ENCODE peak calls at places on chromosomes 11 and 22, in seven cellular contexts. Z is Peyer's patch, N is psoas muscle, H is uterus, Y is pancreas, V is lower lobe of right lung, S is choroid plexus epithelial cell. D is an unnamed sample.

GRCh38 chr11:19080579-19080993 is 20.1 kb upstream of the MRGPRX2 start:
- DNase-seq in Y (peak), Z (no peak), N (no peak), V (peak), S (peak), H (no peak), D (no peak)

GRCh38 chr22:49692499-49693225 is 135.0 kb downstream of the BRD1 start:
- DNase-seq in N (no peak), H (no peak), Z (no peak), Y (no peak), V (no peak), S (no peak), D (peak)

GRCh38 chr11:96098511-96099241 is 174.8 kb upstream of the MTMR2 start:
- DNase-seq in N (no peak), Y (peak), V (no peak), Z (no peak), H (no peak), S (peak), D (no peak)

GRCh38 chr22:28992565-28993326 is 68.9 kb downstream of the C22orf31 start:
- DNase-seq in V (no peak), Y (no peak), Z (no peak), H (no peak), S (no peak), N (no peak), D (no peak)

GRCh38 chr22:36136475-36136874 is 24.1 kb downstream of the APOL3 start:
- DNase-seq in Z (no peak), S (no peak), N (peak), Y (no peak), H (no peak), V (no peak), D (no peak)

GRCh38 chr11:66443602-66444001 is 5.0 kb upstream of the MRPL11 start:
- DNase-seq in N (no peak), S (peak), Y (no peak), Z (no peak), H (no peak), V (no peak), D (no peak)

GRCh38 chr22:33539902-33540751 is 380.1 kb downstream of the LARGE1 start:
- DNase-seq in V (peak), N (peak), Z (no peak), H (peak), Y (peak), S (peak), D (peak)

GRCh38 chr11:77813256-77813655 is 7.3 kb downstream of the RSF1 start:
- DNase-seq in V (no peak), N (no peak), S (no peak), Y (no peak), H (no peak), Z (no peak), D (no peak)

GRCh38 chr11:69156673-69157155 is 979 bp downstream of the SMIM38 start:
- DNase-seq in Y (no peak), V (peak), Z (no peak), S (peak), H (no peak), N (no peak), D (no peak)

GRCh38 chr11:19209617-19210016 is 7.8 kb upstream of the CSRP3 start:
- DNase-seq in V (no peak), H (no peak), N (no peak), Z (no peak), S (peak), Y (no peak), D (no peak)

GRCh38 chr11:133787379-133788103 is 57.8 kb downstream of the SPATA19 start:
- DNase-seq in Y (peak), H (no peak), S (no peak), Z (no peak), N (peak), V (no peak), D (no peak)

GRCh38 chr22:44108076-44108475 is 72.6 kb upstream of the PARVG start:
- DNase-seq in S (no peak), V (no peak), Z (no peak), Y (no peak), H (no peak), N (no peak), D (no peak)

GRCh38 chr11:42812960-42813359 is 498.8 kb upstream of the API5 start:
- DNase-seq in H (no peak), Y (no peak), N (no peak), Z (no peak), V (no peak), S (no peak), D (no peak)

GRCh38 chr22:43338766-43339345 is 4.3 kb downstream of the SCUBE1 start:
- DNase-seq in Y (no peak), Z (no peak), N (no peak), S (no peak), H (no peak), V (no peak), D (no peak)

GRCh38 chr11:2137202-2138071 is 1.8 kb downstream of the IGF2 start:
- DNase-seq in Y (no peak), N (peak), V (peak), H (peak), S (peak), Z (peak), D (peak)

GRCh38 chr11:76838422-76839068 is 22.2 kb upstream of the ACER3 start:
- DNase-seq in S (peak), N (no peak), H (no peak), Z (no peak), Y (no peak), V (no peak), D (no peak)

GRCh38 chr11:127601578-127601977 is 601.0 kb upstream of the KIRREL3 start:
- DNase-seq in S (no peak), N (no peak), Y (no peak), Z (no peak), V (no peak), H (no peak), D (no peak)

GRCh38 chr11:13336246-13336873 is 58.8 kb downstream of the BMAL1 start:
- DNase-seq in Z (no peak), N (peak), V (no peak), S (no peak), H (no peak), Y (no peak), D (peak)

GRCh38 chr22:41916745-41917358 is 2.0 kb upstream of the SHISA8 start:
- DNase-seq in Z (no peak), S (no peak), N (no peak), Y (no peak), H (no peak), V (no peak), D (no peak)

GRCh38 chr11:79152511-79152910 is 288.3 kb downstream of the TENM4 start:
- DNase-seq in S (no peak), H (no peak), Y (no peak), V (no peak), N (no peak), Z (no peak), D (no peak)

GRCh38 chr22:49825436-49825835 is 2.2 kb downstream of the BRD1 start:
- DNase-seq in V (no peak), N (peak), Z (no peak), Y (no peak), S (peak), H (no peak), D (no peak)

GRCh38 chr11:59944761-59945160 is 6.5 kb downstream of the OOSP1 start:
- DNase-seq in V (no peak), Z (no peak), H (no peak), Y (no peak), N (no peak), S (no peak), D (no peak)

GRCh38 chr11:11349870-11350325 is 3.2 kb downstream of the CSNK2A3 start:
- DNase-seq in Z (no peak), H (peak), V (no peak), N (no peak), S (peak), Y (no peak), D (no peak)

GRCh38 chr11:12222099-12222751 is 111.8 kb downstream of the MICAL2 start:
- DNase-seq in H (no peak), S (peak), V (peak), N (peak), Z (no peak), Y (no peak), D (peak)

GRCh38 chr22:24512043-24512442 is 16.9 kb downstream of the UPB1 start:
- DNase-seq in V (no peak), N (no peak), S (peak), Y (no peak), Z (no peak), H (no peak), D (no peak)

GRCh38 chr22:28188480-28188879 is 269.4 kb upstream of the PITPNB start:
- DNase-seq in V (no peak), N (no peak), Y (no peak), Z (no peak), S (no peak), H (no peak), D (no peak)

GRCh38 chr11:114057147-114057546 is 2.4 kb upstream of the ZBTB16 start:
- DNase-seq in S (no peak), V (peak), Y (peak), H (no peak), Z (no peak), N (no peak), D (peak)

GRCh38 chr22:30968015-30968923 is at the start of gene MORC2:
- DNase-seq in S (peak), Z (no peak), V (peak), Y (peak), H (peak), N (peak), D (peak)

GRCh38 chr11:1303973-1304372 is 5.5 kb downstream of the TOLLIP start:
- DNase-seq in Z (peak), H (peak), S (peak), N (no peak), Y (peak), V (peak), D (peak)

GRCh38 chr22:28899199-28899853 is 16.0 kb downstream of the ZNRF3 start:
- DNase-seq in S (no peak), H (no peak), Z (no peak), Y (no peak), V (no peak), N (no peak), D (no peak)

GRCh38 chr22:37242395-37242918 is 1.6 kb downstream of the RAC2 start:
- DNase-seq in H (peak), V (peak), Y (no peak), S (no peak), Z (peak), N (peak), D (peak)

DNA sequence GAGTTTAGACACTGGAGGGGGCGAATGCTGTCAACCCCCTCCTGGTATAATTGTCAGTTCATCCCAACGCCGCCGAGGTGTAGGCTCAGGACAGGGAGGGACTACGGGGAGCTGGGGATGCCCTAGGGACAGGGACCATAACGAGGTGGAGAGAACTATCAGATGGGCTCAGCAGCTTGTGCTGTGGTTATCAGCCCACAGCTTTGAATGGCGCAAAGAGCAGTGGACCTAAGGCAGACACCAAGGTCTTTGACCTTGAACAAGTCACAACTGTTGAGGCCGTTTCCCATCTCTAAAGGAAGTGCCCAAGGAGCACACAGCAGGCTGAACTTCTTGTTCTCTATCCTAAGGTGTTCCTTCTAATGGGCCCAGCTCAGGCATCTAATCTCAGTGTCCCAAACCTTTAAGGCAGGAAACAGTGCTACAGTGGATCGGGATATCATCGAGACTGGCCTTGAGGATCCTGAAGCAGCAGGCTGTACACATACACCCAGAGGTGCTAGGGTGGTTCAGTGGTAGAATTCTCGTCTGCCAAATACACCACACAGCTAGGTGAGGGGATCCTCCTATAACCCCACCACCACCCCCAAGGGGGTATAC is 993 bp upstream of the TUT1 start:
- DNase-seq in Y (no peak), V (no peak), H (no peak), S (no peak), N (no peak), Z (no peak), D (no peak)
- H3K4me3 ChIP-seq in Y (peak), V (peak), H (peak), S (peak), N (peak), Z (peak), D (peak)

GRCh38 chr22:38753894-38754246 is 1.9 kb downstream of the SUN2 start:
- DNase-seq in V (no peak), S (no peak), Y (no peak), Z (no peak), H (no peak), N (no peak), D (no peak)
- H3K4me3 ChIP-seq in V (peak), S (no peak), Y (no peak), Z (peak), H (peak), N (peak), D (peak)

GRCh38 chr11:116928845-116929244 is 91.4 kb upstream of the APOA1 start:
- DNase-seq in Z (no peak), S (peak), N (no peak), H (no peak), V (no peak), Y (no peak), D (no peak)
- H3K4me3 ChIP-seq in Z (no peak), S (no peak), N (no peak), H (no peak), V (no peak), Y (no peak), D (no peak)

GRCh38 chr11:63763506-63764200 is 4.9 kb downstream of the ZFTA start:
- DNase-seq in H (peak), N (peak), V (no peak), Z (no peak), Y (no peak), S (no peak), D (no peak)
- H3K4me3 ChIP-seq in H (peak), N (peak), V (peak), Z (peak), Y (no peak), S (peak), D (peak)

DNA sequence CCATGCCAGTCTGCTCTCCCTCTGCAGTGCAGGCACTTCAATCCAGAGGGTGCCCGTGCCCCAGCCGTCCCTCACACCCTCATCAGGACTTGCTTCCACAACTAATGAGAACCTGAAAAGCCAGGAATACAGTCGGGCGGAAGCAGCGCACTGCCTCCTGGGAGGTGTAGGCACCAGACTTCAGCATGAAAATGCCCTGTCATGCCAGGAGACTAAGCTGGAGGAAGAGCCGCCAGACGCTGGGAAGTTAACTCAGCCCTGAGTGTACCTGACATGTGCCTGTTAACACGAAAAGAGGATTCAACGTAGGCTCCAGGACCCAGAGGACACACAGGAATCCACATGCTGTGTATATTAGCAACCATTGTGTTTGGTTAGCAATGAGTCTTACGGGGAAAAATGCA is 40.0 kb upstream of the FLI1 start:
- DNase-seq in H (peak), N (peak), V (peak), Y (peak), S (peak), Z (no peak), D (peak)
- H3K4me3 ChIP-seq in H (no peak), N (peak), V (peak), Y (no peak), S (no peak), Z (no peak), D (no peak)

GRCh38 chr11:35290876-35291275 is 128.5 kb downstream of the SLC1A2 start:
- DNase-seq in N (no peak), H (no peak), S (no peak), V (no peak), Z (no peak), Y (no peak), D (no peak)
- H3K4me3 ChIP-seq in N (no peak), H (no peak), S (no peak), V (no peak), Z (no peak), Y (no peak), D (no peak)

GRCh38 chr11:3807856-3808845 is at the start of gene PGAP2:
- DNase-seq in S (peak), V (peak), Z (peak), N (peak), Y (peak), H (peak), D (peak)
- H3K4me3 ChIP-seq in S (peak), V (peak), Z (peak), N (peak), Y (peak), H (peak), D (peak)